ENCODE peak calls at places on chromosome 6, in ten cellular contexts. One of them, this sample, is unnamed.
A peak's percentile ranks its signal among the peaks of the same experiment; 100 is the strongest.

GRCh38 chr6:119848706-119849105 is 499.1 kb upstream of the MAN1A1 start:
- DNase-seq in CD8-positive, alpha-beta T cell: no peak
- DNase-seq in neural progenitor cell: no peak
- DNase-seq in epithelial cell of esophagus: no peak
- DNase-seq in A549: no peak
- DNase-seq in Caco-2: no peak
- DNase-seq in stomach: no peak
- DNase-seq in GM13977: no peak
- DNase-seq in foreskin fibroblast: no peak
- DNase-seq in B cell: no peak
- DNase-seq in this sample: no peak

GRCh38 chr6:151679081-151679480 is 128.4 kb upstream of the ESR1 start:
- DNase-seq in CD8-positive, alpha-beta T cell: no peak
- DNase-seq in neural progenitor cell: no peak
- DNase-seq in epithelial cell of esophagus: peak; percentile 31
- DNase-seq in A549: no peak
- DNase-seq in Caco-2: no peak
- DNase-seq in stomach: no peak
- DNase-seq in GM13977: no peak
- DNase-seq in foreskin fibroblast: peak; percentile 90
- DNase-seq in B cell: no peak
- DNase-seq in this sample: no peak

GRCh38 chr6:119179842-119180241 is 101.4 kb upstream of the FAM184A start:
- DNase-seq in CD8-positive, alpha-beta T cell: no peak
- DNase-seq in neural progenitor cell: no peak
- DNase-seq in epithelial cell of esophagus: no peak
- DNase-seq in A549: no peak
- DNase-seq in Caco-2: no peak
- DNase-seq in stomach: no peak
- DNase-seq in GM13977: no peak
- DNase-seq in foreskin fibroblast: no peak
- DNase-seq in B cell: no peak
- DNase-seq in this sample: no peak

GRCh38 chr6:141169419-141169818 is 963.3 kb upstream of the GJE1 start:
- DNase-seq in CD8-positive, alpha-beta T cell: no peak
- DNase-seq in neural progenitor cell: peak; percentile 38
- DNase-seq in epithelial cell of esophagus: no peak
- DNase-seq in A549: peak; percentile 1
- DNase-seq in Caco-2: no peak
- DNase-seq in stomach: no peak
- DNase-seq in GM13977: no peak
- DNase-seq in foreskin fibroblast: peak; percentile 74
- DNase-seq in B cell: no peak
- DNase-seq in this sample: no peak

GRCh38 chr6:117078624-117079023 is 186.7 kb upstream of the VGLL2 start:
- DNase-seq in CD8-positive, alpha-beta T cell: no peak
- DNase-seq in neural progenitor cell: no peak
- DNase-seq in epithelial cell of esophagus: no peak
- DNase-seq in A549: no peak
- DNase-seq in Caco-2: no peak
- DNase-seq in stomach: no peak
- DNase-seq in GM13977: no peak
- DNase-seq in foreskin fibroblast: no peak
- DNase-seq in B cell: no peak
- DNase-seq in this sample: no peak

GRCh38 chr6:33761922-33762629 is 15.4 kb upstream of the IP6K3 start:
- DNase-seq in CD8-positive, alpha-beta T cell: peak; percentile 35
- DNase-seq in neural progenitor cell: peak; percentile 78
- DNase-seq in epithelial cell of esophagus: peak; percentile 67
- DNase-seq in A549: peak; percentile 59
- DNase-seq in Caco-2: peak; percentile 92
- DNase-seq in stomach: peak; percentile 73
- DNase-seq in GM13977: peak; percentile 66
- DNase-seq in foreskin fibroblast: peak; percentile 46
- DNase-seq in B cell: no peak
- DNase-seq in this sample: peak; percentile 73

GRCh38 chr6:9136141-9136865 is 701.0 kb upstream of the SLC35B3 start:
- DNase-seq in CD8-positive, alpha-beta T cell: no peak
- DNase-seq in neural progenitor cell: no peak
- DNase-seq in epithelial cell of esophagus: peak; percentile 8
- DNase-seq in A549: no peak
- DNase-seq in Caco-2: no peak
- DNase-seq in stomach: no peak
- DNase-seq in GM13977: no peak
- DNase-seq in foreskin fibroblast: peak; percentile 31
- DNase-seq in B cell: no peak
- DNase-seq in this sample: no peak

GRCh38 chr6:4567141-4567540 is 209.1 kb upstream of the CDYL start:
- DNase-seq in CD8-positive, alpha-beta T cell: no peak
- DNase-seq in neural progenitor cell: no peak
- DNase-seq in epithelial cell of esophagus: peak; percentile 91
- DNase-seq in A549: no peak
- DNase-seq in Caco-2: no peak
- DNase-seq in stomach: no peak
- DNase-seq in GM13977: no peak
- DNase-seq in foreskin fibroblast: no peak
- DNase-seq in B cell: no peak
- DNase-seq in this sample: no peak

GRCh38 chr6:108651781-108652227 is 91.1 kb downstream of the FOXO3 start:
- DNase-seq in CD8-positive, alpha-beta T cell: no peak
- DNase-seq in neural progenitor cell: no peak
- DNase-seq in epithelial cell of esophagus: peak; percentile 42
- DNase-seq in A549: no peak
- DNase-seq in Caco-2: no peak
- DNase-seq in stomach: no peak
- DNase-seq in GM13977: no peak
- DNase-seq in foreskin fibroblast: peak; percentile 76
- DNase-seq in B cell: no peak
- DNase-seq in this sample: no peak

GRCh38 chr6:1623769-1624070 is 14.0 kb downstream of the FOXC1 start:
- DNase-seq in CD8-positive, alpha-beta T cell: no peak
- DNase-seq in neural progenitor cell: no peak
- DNase-seq in epithelial cell of esophagus: no peak
- DNase-seq in A549: no peak
- DNase-seq in Caco-2: no peak
- DNase-seq in stomach: peak; percentile 7
- DNase-seq in GM13977: no peak
- DNase-seq in foreskin fibroblast: no peak
- DNase-seq in B cell: no peak
- DNase-seq in this sample: no peak
- TF ChIP-seq CTCF in CD8-positive, alpha-beta T cell: no peak
- TF ChIP-seq CTCF in neural progenitor cell: no peak
- TF ChIP-seq CTCF in epithelial cell of esophagus: no peak
- TF ChIP-seq CTCF in A549: no peak
- TF ChIP-seq CTCF in Caco-2: no peak
- TF ChIP-seq CTCF in stomach: no peak
- TF ChIP-seq CTCF in GM13977: no peak
- TF ChIP-seq CTCF in foreskin fibroblast: no peak
- TF ChIP-seq CTCF in B cell: no peak
- TF ChIP-seq CTCF in this sample: no peak

DNA sequence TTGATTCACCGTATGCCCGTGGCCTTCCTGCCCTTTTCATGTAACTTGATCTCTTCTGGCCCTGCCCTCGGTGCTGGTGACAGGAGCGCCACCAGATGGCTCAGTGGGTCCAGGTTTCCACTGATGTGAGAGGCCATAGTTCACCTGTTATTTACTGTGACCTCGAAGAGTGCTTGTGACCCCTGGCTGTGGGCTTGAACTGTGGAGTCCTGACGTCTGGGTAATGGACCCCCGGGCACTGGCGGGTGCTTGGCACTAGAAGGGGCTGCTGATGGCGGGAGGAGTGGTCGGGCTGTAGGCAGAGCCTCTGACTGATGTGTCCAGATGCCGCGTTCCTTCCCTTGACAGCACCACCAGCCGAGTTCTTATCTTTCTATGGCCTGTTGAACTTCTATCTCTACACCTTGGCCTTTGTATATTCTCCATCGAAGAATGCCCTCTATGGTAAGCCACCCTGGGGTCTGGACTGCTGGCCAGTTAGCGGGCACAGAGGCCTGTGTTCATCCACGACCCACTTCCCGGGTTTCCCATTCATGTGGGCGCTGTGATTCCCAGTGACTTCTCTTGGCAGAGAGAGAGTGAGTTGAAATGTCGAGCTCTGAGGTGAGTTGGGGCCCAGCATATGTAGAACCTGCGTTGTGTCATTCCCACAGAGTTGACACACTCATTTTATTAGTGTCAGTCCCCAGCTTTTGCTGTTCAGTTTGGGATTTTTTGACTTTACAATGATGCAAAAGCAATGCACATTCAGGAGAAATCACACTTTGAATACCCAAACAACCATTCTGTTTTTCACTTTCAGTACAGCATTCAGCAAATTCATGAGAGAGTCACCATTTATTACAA is 14.9 kb downstream of the DYNLT1 start:
- DNase-seq in CD8-positive, alpha-beta T cell: peak; percentile 48
- DNase-seq in neural progenitor cell: peak; percentile 40
- DNase-seq in epithelial cell of esophagus: no peak
- DNase-seq in A549: no peak
- DNase-seq in Caco-2: no peak
- DNase-seq in stomach: peak; percentile 39
- DNase-seq in GM13977: no peak
- DNase-seq in foreskin fibroblast: no peak
- DNase-seq in B cell: no peak
- DNase-seq in this sample: peak; percentile 41
- TF ChIP-seq CTCF in CD8-positive, alpha-beta T cell: peak; percentile 27
- TF ChIP-seq CTCF in neural progenitor cell: peak; percentile 44
- TF ChIP-seq CTCF in epithelial cell of esophagus: no peak
- TF ChIP-seq CTCF in A549: no peak
- TF ChIP-seq CTCF in Caco-2: peak; percentile 24
- TF ChIP-seq CTCF in stomach: no peak
- TF ChIP-seq CTCF in GM13977: peak; percentile 29
- TF ChIP-seq CTCF in foreskin fibroblast: peak; percentile 5
- TF ChIP-seq CTCF in B cell: no peak
- TF ChIP-seq CTCF in this sample: no peak

DNA sequence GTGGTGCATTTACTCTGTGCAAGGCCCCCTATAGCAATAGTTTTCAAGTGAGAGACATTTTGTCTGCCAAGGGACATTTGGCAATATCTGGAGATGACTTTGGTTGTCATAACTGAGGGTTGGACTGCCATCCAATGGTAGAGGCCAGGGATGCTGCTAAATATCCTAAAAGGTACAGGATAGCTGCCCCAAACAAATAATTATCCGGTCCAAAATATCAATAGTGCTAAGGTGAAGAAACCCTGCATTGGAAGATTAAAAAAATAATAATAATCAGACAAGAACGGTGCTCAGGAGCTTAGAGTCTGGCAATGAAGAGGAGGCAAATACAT is 11.3 kb upstream of the FILIP1 start:
- DNase-seq in CD8-positive, alpha-beta T cell: no peak
- DNase-seq in neural progenitor cell: no peak
- DNase-seq in epithelial cell of esophagus: peak; percentile 19
- DNase-seq in A549: no peak
- DNase-seq in Caco-2: no peak
- DNase-seq in stomach: no peak
- DNase-seq in GM13977: no peak
- DNase-seq in foreskin fibroblast: peak; percentile 23
- DNase-seq in B cell: no peak
- DNase-seq in this sample: no peak
- TF ChIP-seq CTCF in CD8-positive, alpha-beta T cell: no peak
- TF ChIP-seq CTCF in neural progenitor cell: no peak
- TF ChIP-seq CTCF in epithelial cell of esophagus: peak; percentile 37
- TF ChIP-seq CTCF in A549: no peak
- TF ChIP-seq CTCF in Caco-2: no peak
- TF ChIP-seq CTCF in stomach: no peak
- TF ChIP-seq CTCF in GM13977: peak; percentile 8
- TF ChIP-seq CTCF in foreskin fibroblast: peak; percentile 22
- TF ChIP-seq CTCF in B cell: no peak
- TF ChIP-seq CTCF in this sample: no peak

GRCh38 chr6:29793036-29793356 is 34.6 kb upstream of the HLA-G start:
- DNase-seq in CD8-positive, alpha-beta T cell: no peak
- DNase-seq in neural progenitor cell: no peak
- DNase-seq in epithelial cell of esophagus: no peak
- DNase-seq in A549: no peak
- DNase-seq in Caco-2: no peak
- DNase-seq in stomach: no peak
- DNase-seq in GM13977: no peak
- DNase-seq in foreskin fibroblast: no peak
- DNase-seq in B cell: no peak
- DNase-seq in this sample: no peak

GRCh38 chr6:29791786-29792122 is 35.9 kb upstream of the HLA-G start:
- DNase-seq in CD8-positive, alpha-beta T cell: no peak
- DNase-seq in neural progenitor cell: no peak
- DNase-seq in epithelial cell of esophagus: peak; percentile 42
- DNase-seq in A549: no peak
- DNase-seq in Caco-2: no peak
- DNase-seq in stomach: no peak
- DNase-seq in GM13977: no peak
- DNase-seq in foreskin fibroblast: no peak
- DNase-seq in B cell: peak; percentile 21
- DNase-seq in this sample: no peak

GRCh38 chr6:29791162-29791561 is 36.5 kb upstream of the HLA-G start:
- DNase-seq in CD8-positive, alpha-beta T cell: no peak
- DNase-seq in neural progenitor cell: no peak
- DNase-seq in epithelial cell of esophagus: peak; percentile 56
- DNase-seq in A549: no peak
- DNase-seq in Caco-2: no peak
- DNase-seq in stomach: no peak
- DNase-seq in GM13977: no peak
- DNase-seq in foreskin fibroblast: no peak
- DNase-seq in B cell: no peak
- DNase-seq in this sample: no peak

GRCh38 chr6:29793796-29794195 is 33.8 kb upstream of the HLA-G start:
- DNase-seq in CD8-positive, alpha-beta T cell: no peak
- DNase-seq in neural progenitor cell: no peak
- DNase-seq in epithelial cell of esophagus: no peak
- DNase-seq in A549: no peak
- DNase-seq in Caco-2: no peak
- DNase-seq in stomach: no peak
- DNase-seq in GM13977: no peak
- DNase-seq in foreskin fibroblast: no peak
- DNase-seq in B cell: no peak
- DNase-seq in this sample: no peak

DNA sequence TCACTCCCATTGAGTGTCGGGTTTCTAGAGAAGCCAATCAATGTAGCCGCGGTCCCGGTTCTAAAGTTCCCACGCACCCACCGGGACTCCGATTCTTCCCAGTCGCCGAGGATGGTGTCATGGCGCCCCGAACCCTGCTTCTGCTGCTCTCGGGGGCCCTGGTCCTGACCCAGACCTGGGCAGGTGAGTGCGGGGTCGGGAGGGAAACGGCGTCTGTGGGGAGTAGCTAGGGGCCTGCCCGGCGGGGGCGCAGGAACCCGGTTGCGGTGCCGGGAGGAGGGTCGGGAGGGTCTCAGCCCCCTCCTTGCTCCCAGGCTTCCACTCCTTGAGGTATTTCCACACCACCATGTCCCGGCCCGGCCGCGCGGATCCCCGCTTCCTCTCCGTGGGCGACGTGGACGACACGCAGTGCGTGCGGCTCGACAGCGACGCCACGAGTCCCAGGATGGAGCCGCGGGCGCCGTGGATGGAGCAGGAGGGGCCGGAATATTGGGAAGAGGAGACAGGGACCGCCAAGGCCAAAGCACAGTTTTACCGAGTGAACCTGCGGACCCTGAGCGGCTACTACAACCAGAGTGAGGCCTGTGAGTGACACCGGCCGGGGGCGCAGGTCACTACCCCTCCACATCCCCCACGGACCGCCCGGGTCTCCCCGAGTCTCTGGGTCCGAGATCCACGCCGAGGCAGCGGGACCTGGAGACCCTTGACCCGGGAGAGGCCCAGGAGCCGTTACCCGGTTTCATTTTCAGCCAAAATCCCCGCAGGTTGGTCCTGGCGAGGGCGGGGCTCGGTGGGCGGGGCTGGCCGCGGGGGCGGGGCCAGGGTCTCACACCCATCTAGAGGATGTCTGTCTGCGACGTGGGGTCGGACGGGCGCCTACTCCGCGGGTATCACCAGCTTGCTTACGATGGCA is 35.2 kb upstream of the HLA-G start:
- DNase-seq in CD8-positive, alpha-beta T cell: peak; percentile 78
- DNase-seq in neural progenitor cell: peak; percentile 40
- DNase-seq in epithelial cell of esophagus: peak; percentile 56
- DNase-seq in A549: no peak
- DNase-seq in Caco-2: peak; percentile 42
- DNase-seq in stomach: peak; percentile 64
- DNase-seq in GM13977: peak; percentile 72
- DNase-seq in foreskin fibroblast: peak; percentile 35
- DNase-seq in B cell: peak; percentile 81
- DNase-seq in this sample: peak; percentile 33
- TF ChIP-seq CTCF in CD8-positive, alpha-beta T cell: no peak
- TF ChIP-seq CTCF in neural progenitor cell: peak; percentile 48
- TF ChIP-seq CTCF in epithelial cell of esophagus: peak; percentile 61
- TF ChIP-seq CTCF in A549: peak; percentile 21
- TF ChIP-seq CTCF in Caco-2: peak; percentile 36
- TF ChIP-seq CTCF in stomach: peak; percentile 37
- TF ChIP-seq CTCF in GM13977: peak; percentile 49
- TF ChIP-seq CTCF in foreskin fibroblast: peak; percentile 54
- TF ChIP-seq CTCF in B cell: no peak
- TF ChIP-seq CTCF in this sample: no peak